ENCODE peak calls at places on chromosome 1, in eight cellular contexts. Y is NCI-H345, P is COLO829, V is AG04449, D is OCI-LY7, W is T-cell, K is stomach, Z is activated gamma-delta T cell. T is an unnamed sample.

GRCh38 chr1:10734900-10735602 is 61.4 kb downstream of the CASZ1 start:
- DNase-seq in Y (peak), P (no peak), V (no peak), D (no peak), W (no peak), K (no peak), Z (no peak), T (no peak)

GRCh38 chr1:155178441-155179106 is 4.9 kb downstream of the TRIM46 start:
- DNase-seq in Y (no peak), P (no peak), V (no peak), D (no peak), W (no peak), K (peak), Z (no peak), T (no peak)

GRCh38 chr1:53959664-53960250 is 13.6 kb downstream of the LRRC42 start:
- DNase-seq in Y (no peak), P (peak), V (no peak), D (peak), W (no peak), K (no peak), Z (no peak), T (peak)

GRCh38 chr1:227789881-227790400 is 25.5 kb upstream of the PRSS38 start:
- DNase-seq in Y (no peak), P (no peak), V (no peak), D (no peak), W (no peak), K (no peak), Z (no peak), T (no peak)

GRCh38 chr1:35530946-35531345 is 26.3 kb downstream of the KIAA0319L start:
- DNase-seq in Y (no peak), P (no peak), V (no peak), D (no peak), W (no peak), K (no peak), Z (no peak), T (no peak)

GRCh38 chr1:75985827-75986226 is 53.6 kb upstream of the ASB17 start:
- DNase-seq in Y (no peak), P (no peak), V (no peak), D (no peak), W (no peak), K (no peak), Z (no peak), T (no peak)

GRCh38 chr1:181148636-181149035 is 60.1 kb downstream of the IER5 start:
- DNase-seq in Y (no peak), P (no peak), V (no peak), D (no peak), W (no peak), K (no peak), Z (no peak), T (no peak)

GRCh38 chr1:213008564-213008963 is 7.1 kb downstream of the ANGEL2 start:
- DNase-seq in Y (no peak), P (no peak), V (no peak), D (no peak), W (no peak), K (no peak), Z (no peak), T (no peak)

GRCh38 chr1:56645663-56646330 is 683 bp downstream of the PRKAA2 start:
- DNase-seq in Y (peak), P (no peak), V (no peak), D (no peak), W (no peak), K (peak), Z (no peak), T (no peak)

GRCh38 chr1:2444138-2444591 is 31.8 kb upstream of the PEX10 start:
- DNase-seq in Y (no peak), P (no peak), V (no peak), D (no peak), W (no peak), K (no peak), Z (no peak), T (no peak)

GRCh38 chr1:177746168-177746567 is 223.7 kb downstream of the SEC16B start:
- DNase-seq in Y (no peak), P (no peak), V (no peak), D (no peak), W (no peak), K (no peak), Z (no peak), T (no peak)